ENCODE peak calls at places on chromosome 21, in ten cellular contexts. Z, F, Y, M, N, X, U, I, E and T are unnamed samples. For H3K4me1, the result is how much of the 10 kb centered on the place peaks cover.

GRCh38 chr21:37863842-37864241 is 52.4 kb downstream of the KCNJ6 start:
- DNase-seq in Z (peak), F (no peak), Y (no peak), M (peak), N (no peak), X (no peak), U (no peak), I (peak), E (peak), T (no peak)

GRCh38 chr21:42760977-42761751 is 107.7 kb downstream of the PDE9A start:
- DNase-seq in Z (no peak), F (peak), Y (no peak), M (peak), N (no peak), X (no peak), U (no peak), I (no peak), E (peak), T (no peak)

GRCh38 chr21:31282095-31282709 is 61.9 kb downstream of the TIAM1 start:
- DNase-seq in Z (no peak), F (no peak), Y (no peak), M (peak), N (no peak), X (peak), U (peak), I (no peak), E (no peak), T (no peak)

GRCh38 chr21:22490044-22490443 is 1491.8 kb downstream of the NCAM2 start:
- DNase-seq in Z (no peak), F (no peak), Y (no peak), M (no peak), N (no peak), X (peak), U (no peak), I (no peak), E (no peak), T (no peak)

GRCh38 chr21:42513985-42514882 is 582 bp downstream of the SLC37A1 start:
- DNase-seq in Z (peak), F (peak), Y (no peak), M (peak), N (no peak), X (peak), U (peak), I (peak), E (peak), T (no peak)

GRCh38 chr21:21029159-21029558 is 30.9 kb downstream of the NCAM2 start:
- DNase-seq in Z (no peak), F (no peak), Y (no peak), M (no peak), N (no peak), X (peak), U (no peak), I (no peak), E (no peak), T (no peak)

GRCh38 chr21:39189857-39190604 is 6.8 kb upstream of the PSMG1 start:
- DNase-seq in Z (no peak), F (no peak), Y (no peak), M (no peak), N (no peak), X (no peak), U (no peak), I (no peak), E (no peak), T (no peak)

GRCh38 chr21:25639167-25639921 is at the start of gene JAM2:
- DNase-seq in Z (peak), F (peak), Y (no peak), M (peak), N (no peak), X (no peak), U (peak), I (peak), E (peak), T (peak)

GRCh38 chr21:46092026-46092764 is 5.7 kb upstream of the COL6A2 start:
- DNase-seq in Z (peak), F (no peak), Y (no peak), M (peak), N (no peak), X (no peak), U (peak), I (peak), E (no peak), T (peak)

GRCh38 chr21:24895885-24896734 is 711.2 kb downstream of the MRPL39 start:
- DNase-seq in Z (no peak), F (no peak), Y (no peak), M (peak), N (no peak), X (peak), U (no peak), I (no peak), E (no peak), T (no peak)

GRCh38 chr21:28938726-28939125 is 54.0 kb downstream of the LTN1 start:
- DNase-seq in Z (no peak), F (no peak), Y (no peak), M (no peak), N (no peak), X (no peak), U (no peak), I (no peak), E (no peak), T (no peak)

GRCh38 chr21:31624961-31625491 is 34.5 kb upstream of the SOD1 start:
- DNase-seq in Z (no peak), F (no peak), Y (no peak), M (no peak), N (no peak), X (no peak), U (no peak), I (peak), E (no peak), T (no peak)

GRCh38 chr21:29155118-29155932 is 24.9 kb downstream of the MAP3K7CL start:
- DNase-seq in Z (peak), F (no peak), Y (no peak), M (no peak), N (no peak), X (peak), U (peak), I (peak), E (peak), T (peak)

GRCh38 chr21:45874716-45875415 is 106.7 kb upstream of the COL6A1 start:
- DNase-seq in Z (peak), F (no peak), Y (peak), M (peak), N (no peak), X (peak), U (peak), I (no peak), E (peak), T (no peak)

GRCh38 chr21:39788383-39788782 is 43.4 kb downstream of the IGSF5 start:
- DNase-seq in Z (peak), F (peak), Y (no peak), M (peak), N (no peak), X (peak), U (peak), I (peak), E (peak), T (peak)

GRCh38 chr21:28617300-28617699 is 375.4 kb downstream of the LTN1 start:
- DNase-seq in Z (no peak), F (no peak), Y (no peak), M (no peak), N (no peak), X (no peak), U (no peak), I (no peak), E (no peak), T (no peak)

GRCh38 chr21:36388076-36388475 is 2.9 kb downstream of the CHAF1B start:
- DNase-seq in Z (no peak), F (no peak), Y (no peak), M (no peak), N (no peak), X (no peak), U (no peak), I (no peak), E (no peak), T (no peak)

GRCh38 chr21:42692688-42693087 is 39.3 kb downstream of the PDE9A start:
- DNase-seq in Z (peak), F (peak), Y (no peak), M (no peak), N (no peak), X (no peak), U (no peak), I (no peak), E (no peak), T (no peak)

GRCh38 chr21:45308211-45309068 is 20.7 kb upstream of the POFUT2 start:
- DNase-seq in Z (peak), F (peak), Y (no peak), M (peak), N (no peak), X (no peak), U (peak), I (no peak), E (peak), T (no peak)

GRCh38 chr21:38380391-38381137 is 117.7 kb downstream of the ERG start:
- DNase-seq in Z (peak), F (no peak), Y (no peak), M (no peak), N (no peak), X (peak), U (no peak), I (peak), E (no peak), T (no peak)

GRCh38 chr21:29481081-29481480 is 182.4 kb downstream of the BACH1 start:
- DNase-seq in Z (no peak), F (no peak), Y (no peak), M (no peak), N (no peak), X (no peak), U (no peak), I (no peak), E (no peak), T (no peak)

GRCh38 chr21:18253252-18253651 is 8.6 kb downstream of the CHODL start:
- DNase-seq in Z (no peak), F (no peak), Y (no peak), M (no peak), N (no peak), X (no peak), U (no peak), I (no peak), E (no peak), T (no peak)

GRCh38 chr21:15222711-15223110 is 157.9 kb upstream of the NRIP1 start:
- DNase-seq in Z (no peak), F (no peak), Y (no peak), M (no peak), N (no peak), X (peak), U (no peak), I (no peak), E (no peak), T (no peak)

GRCh38 chr21:37631319-37632117 is 264.9 kb downstream of the DYRK1A start:
- DNase-seq in Z (no peak), F (no peak), Y (peak), M (peak), N (no peak), X (peak), U (no peak), I (no peak), E (no peak), T (no peak)

GRCh38 chr21:40049959-40050290 is 182.7 kb downstream of the PCP4 start:
- DNase-seq in Z (no peak), F (no peak), Y (no peak), M (no peak), N (no peak), X (no peak), U (no peak), I (no peak), E (no peak), T (no peak)

GRCh38 chr21:36704958-36705678 is 6.2 kb downstream of the SIM2 start:
- DNase-seq in Z (peak), F (no peak), Y (no peak), M (no peak), N (no peak), X (no peak), U (no peak), I (no peak), E (no peak), T (no peak)

GRCh38 chr21:39182484-39183271 is 573 bp downstream of the PSMG1 start:
- DNase-seq in Z (no peak), F (no peak), Y (no peak), M (no peak), N (no peak), X (peak), U (no peak), I (peak), E (no peak), T (no peak)

GRCh38 chr21:14542638-14543037 is 3.5 kb downstream of the SAMSN1 start:
- DNase-seq in Z (no peak), F (no peak), Y (no peak), M (no peak), N (no peak), X (no peak), U (no peak), I (no peak), E (no peak), T (no peak)

GRCh38 chr21:30839304-30839703 is 9.7 kb upstream of the KRTAP7-1 start:
- DNase-seq in Z (no peak), F (peak), Y (no peak), M (peak), N (no peak), X (peak), U (no peak), I (no peak), E (no peak), T (no peak)

GRCh38 chr21:26769613-26770188 is 75.5 kb downstream of the ADAMTS1 start:
- DNase-seq in Z (no peak), F (no peak), Y (no peak), M (peak), N (no peak), X (peak), U (no peak), I (no peak), E (no peak), T (peak)

GRCh38 chr21:17495680-17496079 is 17.2 kb upstream of the CXADR start:
- DNase-seq in Z (no peak), F (no peak), Y (no peak), M (no peak), N (no peak), X (no peak), U (no peak), I (no peak), E (no peak), T (no peak)

GRCh38 chr21:29017639-29018237 is 1.4 kb downstream of the RWDD2B start:
- DNase-seq in Z (no peak), F (no peak), Y (no peak), M (no peak), N (no peak), X (no peak), U (no peak), I (no peak), E (no peak), T (no peak)

GRCh38 chr21:38531142-38531541 is 32.9 kb upstream of the ERG start:
- DNase-seq in Z (no peak), F (no peak), Y (no peak), M (no peak), N (no peak), X (no peak), U (no peak), I (no peak), E (no peak), T (no peak)

GRCh38 chr21:38082936-38083335 is 166.7 kb upstream of the KCNJ6 start:
- DNase-seq in Z (no peak), F (no peak), Y (no peak), M (no peak), N (no peak), X (no peak), U (no peak), I (no peak), E (no peak), T (no peak)

GRCh38 chr21:14755086-14755485 is 209.0 kb upstream of the SAMSN1 start:
- DNase-seq in Z (no peak), F (no peak), Y (no peak), M (no peak), N (no peak), X (no peak), U (no peak), I (no peak), E (no peak), T (no peak)

GRCh38 chr21:38266732-38267131 is 9.9 kb downstream of the KCNJ15 start:
- DNase-seq in Z (no peak), F (no peak), Y (no peak), M (no peak), N (no peak), X (peak), U (no peak), I (no peak), E (no peak), T (no peak)

GRCh38 chr21:27154451-27155129 is 187.7 kb upstream of the ADAMTS5 start:
- DNase-seq in Z (no peak), F (no peak), Y (no peak), M (no peak), N (no peak), X (no peak), U (peak), I (no peak), E (no peak), T (no peak)

GRCh38 chr21:41361786-41362604 is at the start of gene MX2:
- DNase-seq in Z (peak), F (peak), Y (no peak), M (peak), N (peak), X (peak), U (peak), I (peak), E (peak), T (peak)

GRCh38 chr21:41365377-41366107 is 3.7 kb downstream of the MX2 start:
- DNase-seq in Z (no peak), F (no peak), Y (no peak), M (no peak), N (no peak), X (no peak), U (no peak), I (peak), E (no peak), T (no peak)

GRCh38 chr21:41364308-41364707 is 2.5 kb downstream of the MX2 start:
- DNase-seq in Z (no peak), F (no peak), Y (no peak), M (no peak), N (no peak), X (peak), U (no peak), I (peak), E (no peak), T (no peak)

GRCh38 chr21:41362605-41363369 is 960 bp downstream of the MX2 start:
- DNase-seq in Z (no peak), F (no peak), Y (no peak), M (no peak), N (no peak), X (no peak), U (no peak), I (peak), E (no peak), T (no peak)

GRCh38 chr21:41363370-41364270 is 1.8 kb downstream of the MX2 start:
- DNase-seq in Z (no peak), F (no peak), Y (no peak), M (no peak), N (no peak), X (no peak), U (no peak), I (no peak), E (no peak), T (no peak)
- H3K4me3 ChIP-seq in Z (no peak), F (no peak), Y (no peak), M (no peak), N (no peak), X (no peak), U (no peak), I (no peak), E (peak), T (no peak)

GRCh38 chr21:44291936-44292811 is 6.5 kb downstream of the AIRE start:
- DNase-seq in Z (peak), F (peak), Y (no peak), M (no peak), N (no peak), X (no peak), U (peak), I (no peak), E (no peak), T (no peak)
- H3K27ac ChIP-seq in Z (no peak), F (no peak), Y (no peak), M (no peak), N (no peak), X (no peak), U (no peak), I (no peak), E (no peak), T (no peak)

DNA sequence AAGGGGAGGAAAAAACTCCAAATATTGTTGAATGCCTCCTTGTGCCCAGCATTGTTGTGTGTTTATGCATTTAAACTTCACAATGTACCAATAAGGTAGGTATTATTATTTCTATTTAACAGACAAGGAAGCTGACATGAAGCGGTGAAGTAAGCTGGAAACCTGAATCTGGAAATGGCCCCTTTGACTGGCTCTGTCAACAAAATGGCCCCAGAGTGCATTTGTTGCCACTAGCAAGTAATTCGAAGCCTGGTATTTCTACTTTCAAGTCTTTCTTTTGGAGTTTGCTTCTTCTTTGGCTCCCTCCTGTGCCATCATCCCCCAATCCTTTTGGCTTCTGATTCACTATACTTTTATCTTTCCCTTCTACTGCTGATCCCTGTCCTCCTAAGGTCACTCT is 23.1 kb downstream of the CRYZL1 start:
- DNase-seq in Z (no peak), F (no peak), Y (no peak), M (no peak), N (no peak), X (no peak), U (no peak), I (no peak), E (no peak), T (no peak)
- H3K4me1 ChIP-seq in Z (under half), F (under half), Y (under half), M (under half), N (under half), X (under half), U (under half), I (under half), E (under half), T (under half)

DNA sequence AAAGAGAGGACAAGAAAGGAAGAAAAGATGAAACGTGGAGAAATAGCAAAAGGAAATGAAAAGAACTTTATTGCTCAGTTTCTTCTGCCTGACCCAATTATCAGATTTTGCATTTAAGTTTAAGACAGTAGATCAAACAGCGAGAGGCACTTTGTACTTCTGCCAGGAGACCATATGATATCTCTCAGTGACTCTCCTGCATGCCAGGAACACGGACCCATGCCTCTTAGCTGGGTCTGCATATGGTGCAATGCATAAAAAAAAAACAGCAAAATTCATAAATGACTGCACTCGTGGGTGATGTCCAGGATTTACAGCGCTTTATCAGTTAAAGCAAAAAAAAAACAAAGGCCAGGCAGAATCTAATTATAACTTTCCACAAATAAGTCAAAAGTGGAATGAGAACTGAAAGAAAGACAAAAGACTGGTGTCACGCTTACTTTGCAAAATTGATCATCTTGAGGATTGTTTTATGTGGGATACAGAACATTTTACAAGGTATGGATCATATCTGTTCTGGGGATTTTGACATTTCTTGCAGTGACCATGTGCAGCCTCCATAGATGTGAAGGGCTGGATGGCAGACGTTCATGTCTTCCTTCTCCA is 79.6 kb downstream of the RUNX1 start:
- DNase-seq in Z (no peak), F (no peak), Y (no peak), M (no peak), N (no peak), X (no peak), U (no peak), I (no peak), E (no peak), T (no peak)
- H3K4me3 ChIP-seq in Z (no peak), F (no peak), Y (no peak), M (no peak), N (no peak), X (no peak), U (no peak), I (no peak), E (no peak), T (no peak)